ENCODE peak calls at places on chromosomes 6 and 20, in ten cellular contexts. R, E, F, Q, Y, P, S, I, T and U are unnamed samples.

GRCh38 chr20:32252189-32252588 is 25.3 kb upstream of the KIF3B start:
- DNase-seq in T (no peak), Q (no peak), P (no peak), R (no peak), Y (no peak), F (no peak), E (no peak), S (no peak), I (no peak), U (no peak)

GRCh38 chr6:125699591-125699990 is 49.8 kb upstream of the HEY2 start:
- DNase-seq in I (no peak), Y (no peak), S (no peak), R (no peak), Q (no peak), F (no peak), P (no peak), T (no peak), E (no peak), U (no peak)

GRCh38 chr6:46993846-46994245 is 48.3 kb downstream of the ADGRF1 start:
- DNase-seq in T (no peak), S (no peak), E (peak), I (peak), P (no peak), Q (peak), Y (no peak), F (peak), R (no peak), U (no peak)

GRCh38 chr6:100446922-100447899 is 17.5 kb downstream of the SIM1 start:
- DNase-seq in Y (no peak), T (no peak), Q (no peak), F (no peak), I (peak), S (no peak), P (no peak), E (no peak), R (no peak), U (no peak)

GRCh38 chr6:67933278-67933677 is 701.8 kb upstream of the ADGRB3 start:
- DNase-seq in T (no peak), I (no peak), R (no peak), Q (no peak), Y (no peak), F (no peak), P (no peak), E (no peak), S (no peak), U (no peak)

GRCh38 chr6:127103482-127103881 is 15.0 kb upstream of the RSPO3 start:
- DNase-seq in P (no peak), Q (no peak), F (no peak), Y (no peak), R (no peak), S (no peak), I (no peak), T (no peak), E (no peak), U (no peak)

GRCh38 chr6:168877821-168878282 is 375.8 kb downstream of the THBS2 start:
- DNase-seq in P (no peak), R (no peak), S (no peak), T (no peak), I (no peak), Q (no peak), Y (no peak), E (no peak), F (no peak), U (no peak)

GRCh38 chr20:25042531-25043498 is 15.1 kb downstream of the ACSS1 start:
- DNase-seq in R (no peak), F (no peak), I (no peak), S (peak), Q (no peak), P (no peak), T (peak), Y (peak), E (no peak), U (no peak)

GRCh38 chr20:58851221-58851968 is 693 bp upstream of the GNAS-AS1 start:
- DNase-seq in T (no peak), Q (no peak), R (no peak), E (no peak), Y (no peak), F (no peak), P (no peak), S (no peak), I (no peak), U (no peak)

GRCh38 chr6:84220809-84221409 is 6.5 kb downstream of the CEP162 start:
- DNase-seq in P (peak), S (no peak), F (no peak), T (no peak), Q (no peak), Y (no peak), E (no peak), R (no peak), I (peak), U (no peak)

GRCh38 chr20:38196592-38196991 is 31.5 kb upstream of the TGM2 start:
- DNase-seq in I (peak), P (peak), T (peak), R (no peak), F (no peak), Y (no peak), E (peak), S (no peak), Q (no peak), U (no peak)

GRCh38 chr6:79134699-79135474 is 56.8 kb upstream of the PHIP start:
- DNase-seq in Q (no peak), I (no peak), S (no peak), F (no peak), P (no peak), E (no peak), R (no peak), Y (no peak), T (no peak), U (no peak)

GRCh38 chr6:30889921-30890645 is 5.8 kb downstream of the DDR1 start:
- DNase-seq in P (no peak), Y (no peak), I (no peak), S (no peak), T (no peak), R (no peak), Q (no peak), E (no peak), F (no peak), U (no peak)

GRCh38 chr6:70166088-70166958 is 136.6 kb downstream of the COL9A1 start:
- DNase-seq in Q (peak), E (no peak), Y (no peak), I (peak), R (no peak), S (no peak), F (no peak), T (no peak), P (peak), U (peak)

GRCh38 chr6:56866917-56867522 is 87.9 kb upstream of the BEND6 start:
- DNase-seq in R (no peak), E (no peak), I (peak), S (no peak), T (no peak), F (no peak), P (peak), Q (peak), Y (no peak), U (no peak)

GRCh38 chr6:148968636-148969270 is 221.9 kb downstream of the UST start:
- DNase-seq in I (no peak), Y (no peak), P (peak), E (no peak), S (no peak), R (no peak), T (no peak), Q (no peak), F (no peak), U (no peak)

GRCh38 chr6:43172127-43173007 is 1.3 kb downstream of the SRF start:
- DNase-seq in F (no peak), T (no peak), I (peak), Q (peak), E (no peak), Y (peak), R (peak), S (no peak), P (no peak), U (no peak)

GRCh38 chr6:167350322-167350721 is 25.4 kb downstream of the TTLL2 start:
- DNase-seq in T (no peak), P (no peak), E (no peak), Y (no peak), S (no peak), Q (no peak), F (no peak), R (no peak), I (no peak), U (no peak)

GRCh38 chr6:22766979-22767378 is 197.6 kb downstream of the HDGFL1 start:
- DNase-seq in F (no peak), Q (peak), R (no peak), I (no peak), P (no peak), S (no peak), Y (no peak), T (no peak), E (no peak), U (no peak)

GRCh38 chr20:40743172-40743775 is 54.2 kb upstream of the MAFB start:
- DNase-seq in I (no peak), Y (no peak), F (no peak), S (no peak), T (no peak), P (no peak), E (no peak), R (no peak), Q (no peak), U (no peak)

GRCh38 chr20:2217857-2218529 is 77.8 kb upstream of the TGM3 start:
- DNase-seq in T (peak), S (no peak), Q (no peak), R (no peak), P (no peak), E (no peak), F (no peak), I (peak), Y (peak), U (no peak)

GRCh38 chr6:14470697-14471096 is 353.1 kb downstream of the CD83 start:
- DNase-seq in R (no peak), Y (no peak), T (no peak), I (no peak), Q (no peak), E (no peak), F (no peak), S (no peak), P (no peak), U (no peak)

GRCh38 chr6:133540361-133540760 is 299.2 kb downstream of the EYA4 start:
- DNase-seq in Y (no peak), F (no peak), Q (no peak), S (no peak), R (no peak), P (no peak), T (no peak), E (no peak), I (no peak), U (no peak)

GRCh38 chr6:155093430-155093829 is 98.3 kb downstream of the TIAM2 start:
- DNase-seq in P (no peak), I (no peak), E (no peak), R (no peak), F (no peak), T (no peak), Y (no peak), S (no peak), Q (no peak), U (no peak)

GRCh38 chr6:10543488-10543887 is 22.3 kb downstream of the GCNT2 start:
- DNase-seq in Q (no peak), I (no peak), R (no peak), E (no peak), T (no peak), F (no peak), Y (no peak), P (no peak), S (no peak), U (no peak)

GRCh38 chr6:7542878-7543394 is 1.5 kb downstream of the DSP start:
- DNase-seq in R (no peak), Y (no peak), F (no peak), P (peak), T (no peak), Q (peak), I (peak), E (peak), S (no peak), U (peak)

GRCh38 chr6:83430606-83431544 is at the start of gene ME1:
- DNase-seq in I (peak), P (peak), S (peak), E (peak), Y (no peak), R (no peak), T (peak), F (no peak), Q (peak), U (no peak)

GRCh38 chr6:108581237-108581931 is 20.7 kb downstream of the FOXO3 start:
- DNase-seq in E (no peak), Q (no peak), T (peak), R (no peak), P (peak), I (peak), F (no peak), S (no peak), Y (no peak), U (no peak)

GRCh38 chr20:36092424-36093024 is 62.0 kb upstream of the EPB41L1 start:
- DNase-seq in T (no peak), I (peak), S (peak), P (no peak), F (no peak), E (no peak), R (no peak), Y (no peak), Q (no peak), U (no peak)

GRCh38 chr20:20391115-20391514 is 23.2 kb downstream of the INSM1 start:
- DNase-seq in P (no peak), R (no peak), S (no peak), E (no peak), I (no peak), F (no peak), Q (no peak), T (no peak), Y (no peak), U (no peak)

GRCh38 chr20:10185741-10186558 is 32.7 kb upstream of the SNAP25 start:
- DNase-seq in Q (no peak), R (no peak), I (no peak), S (no peak), F (no peak), P (peak), T (no peak), Y (no peak), E (no peak), U (no peak)

GRCh38 chr6:116070990-116071389 is 10.3 kb upstream of the FRK start:
- DNase-seq in Q (no peak), P (no peak), S (no peak), R (no peak), E (no peak), T (no peak), F (no peak), I (no peak), Y (no peak), U (no peak)